ENCODE peak calls at places on chromosomes 1 and 21, in eight cellular contexts. One of them, this sample, is unnamed.

GRCh38 chr1:185348995-185349394 is 32.0 kb upstream of the IVNS1ABP start:
- DNase-seq in aorta: no peak
- DNase-seq in spleen: no peak
- DNase-seq in heart left ventricle: no peak
- DNase-seq in A549: no peak
- DNase-seq in astrocyte: no peak
- DNase-seq in cardiac muscle cell: no peak
- DNase-seq in endothelial cell of umbilical vein: no peak
- DNase-seq in this sample: no peak

GRCh38 chr21:46207006-46207919 is 21.3 kb downstream of the LSS start:
- DNase-seq in aorta: peak
- DNase-seq in spleen: peak
- DNase-seq in heart left ventricle: no peak
- DNase-seq in A549: no peak
- DNase-seq in astrocyte: no peak
- DNase-seq in cardiac muscle cell: no peak
- DNase-seq in endothelial cell of umbilical vein: no peak
- DNase-seq in this sample: no peak

GRCh38 chr1:82453511-82454185 is 652.9 kb downstream of the ADGRL2 start:
- DNase-seq in aorta: no peak
- DNase-seq in spleen: no peak
- DNase-seq in heart left ventricle: no peak
- DNase-seq in A549: no peak
- DNase-seq in astrocyte: peak
- DNase-seq in cardiac muscle cell: no peak
- DNase-seq in endothelial cell of umbilical vein: no peak
- DNase-seq in this sample: no peak

GRCh38 chr1:220812308-220812707 is 25.6 kb downstream of the MTARC1 start:
- DNase-seq in aorta: no peak
- DNase-seq in spleen: no peak
- DNase-seq in heart left ventricle: no peak
- DNase-seq in A549: no peak
- DNase-seq in astrocyte: no peak
- DNase-seq in cardiac muscle cell: no peak
- DNase-seq in endothelial cell of umbilical vein: no peak
- DNase-seq in this sample: no peak

GRCh38 chr1:19557609-19558051 is 72.3 kb upstream of the CAPZB start:
- DNase-seq in aorta: no peak
- DNase-seq in spleen: no peak
- DNase-seq in heart left ventricle: no peak
- DNase-seq in A549: no peak
- DNase-seq in astrocyte: no peak
- DNase-seq in cardiac muscle cell: no peak
- DNase-seq in endothelial cell of umbilical vein: no peak
- DNase-seq in this sample: no peak

GRCh38 chr1:2610036-2610720 is 22.6 kb downstream of the MMEL1 start:
- DNase-seq in aorta: peak
- DNase-seq in spleen: peak
- DNase-seq in heart left ventricle: no peak
- DNase-seq in A549: no peak
- DNase-seq in astrocyte: no peak
- DNase-seq in cardiac muscle cell: no peak
- DNase-seq in endothelial cell of umbilical vein: no peak
- DNase-seq in this sample: peak

GRCh38 chr1:246213947-246214346 is 293.1 kb downstream of the SMYD3 start:
- DNase-seq in aorta: no peak
- DNase-seq in spleen: no peak
- DNase-seq in heart left ventricle: no peak
- DNase-seq in A549: no peak
- DNase-seq in astrocyte: no peak
- DNase-seq in cardiac muscle cell: no peak
- DNase-seq in endothelial cell of umbilical vein: no peak
- DNase-seq in this sample: no peak

GRCh38 chr1:172002725-172003345 is 161.5 kb downstream of the DNM3 start:
- DNase-seq in aorta: no peak
- DNase-seq in spleen: no peak
- DNase-seq in heart left ventricle: peak
- DNase-seq in A549: peak
- DNase-seq in astrocyte: peak
- DNase-seq in cardiac muscle cell: peak
- DNase-seq in endothelial cell of umbilical vein: peak
- DNase-seq in this sample: no peak

GRCh38 chr21:45259206-45259795 is 28.4 kb downstream of the POFUT2 start:
- DNase-seq in aorta: no peak
- DNase-seq in spleen: no peak
- DNase-seq in heart left ventricle: no peak
- DNase-seq in A549: no peak
- DNase-seq in astrocyte: no peak
- DNase-seq in cardiac muscle cell: no peak
- DNase-seq in endothelial cell of umbilical vein: no peak
- DNase-seq in this sample: peak

GRCh38 chr1:92538048-92538412 is 51.3 kb upstream of the GFI1 start:
- DNase-seq in aorta: no peak
- DNase-seq in spleen: no peak
- DNase-seq in heart left ventricle: no peak
- DNase-seq in A549: no peak
- DNase-seq in astrocyte: peak
- DNase-seq in cardiac muscle cell: no peak
- DNase-seq in endothelial cell of umbilical vein: peak
- DNase-seq in this sample: no peak

GRCh38 chr1:85229574-85230097 is 28.8 kb upstream of the SYDE2 start:
- DNase-seq in aorta: no peak
- DNase-seq in spleen: no peak
- DNase-seq in heart left ventricle: no peak
- DNase-seq in A549: no peak
- DNase-seq in astrocyte: no peak
- DNase-seq in cardiac muscle cell: no peak
- DNase-seq in endothelial cell of umbilical vein: no peak
- DNase-seq in this sample: no peak

GRCh38 chr1:237098517-237098916 is 56.5 kb downstream of the RYR2 start:
- DNase-seq in aorta: no peak
- DNase-seq in spleen: no peak
- DNase-seq in heart left ventricle: no peak
- DNase-seq in A549: no peak
- DNase-seq in astrocyte: no peak
- DNase-seq in cardiac muscle cell: no peak
- DNase-seq in endothelial cell of umbilical vein: no peak
- DNase-seq in this sample: no peak

GRCh38 chr1:232149302-232150201 is 480.4 kb downstream of the SIPA1L2 start:
- DNase-seq in aorta: no peak
- DNase-seq in spleen: no peak
- DNase-seq in heart left ventricle: no peak
- DNase-seq in A549: peak
- DNase-seq in astrocyte: peak
- DNase-seq in cardiac muscle cell: no peak
- DNase-seq in endothelial cell of umbilical vein: peak
- DNase-seq in this sample: no peak

GRCh38 chr1:33512612-33513011 is 40.2 kb downstream of the ZSCAN20 start:
- DNase-seq in aorta: no peak
- DNase-seq in spleen: no peak
- DNase-seq in heart left ventricle: no peak
- DNase-seq in A549: no peak
- DNase-seq in astrocyte: no peak
- DNase-seq in cardiac muscle cell: no peak
- DNase-seq in endothelial cell of umbilical vein: no peak
- DNase-seq in this sample: no peak

GRCh38 chr1:41695118-41695517 is 210.6 kb upstream of the EDN2 start:
- DNase-seq in aorta: no peak
- DNase-seq in spleen: peak
- DNase-seq in heart left ventricle: peak
- DNase-seq in A549: no peak
- DNase-seq in astrocyte: no peak
- DNase-seq in cardiac muscle cell: no peak
- DNase-seq in endothelial cell of umbilical vein: no peak
- DNase-seq in this sample: no peak

GRCh38 chr1:16128338-16128741 is 27.5 kb downstream of the EPHA2 start:
- DNase-seq in aorta: no peak
- DNase-seq in spleen: no peak
- DNase-seq in heart left ventricle: peak
- DNase-seq in A549: no peak
- DNase-seq in astrocyte: no peak
- DNase-seq in cardiac muscle cell: no peak
- DNase-seq in endothelial cell of umbilical vein: no peak
- DNase-seq in this sample: no peak

GRCh38 chr21:29697555-29698193 is 242.1 kb downstream of the GRIK1 start:
- DNase-seq in aorta: no peak
- DNase-seq in spleen: no peak
- DNase-seq in heart left ventricle: no peak
- DNase-seq in A549: no peak
- DNase-seq in astrocyte: peak
- DNase-seq in cardiac muscle cell: no peak
- DNase-seq in endothelial cell of umbilical vein: no peak
- DNase-seq in this sample: no peak

GRCh38 chr1:44817307-44817706 is 9.0 kb downstream of the BTBD19 start:
- DNase-seq in aorta: no peak
- DNase-seq in spleen: no peak
- DNase-seq in heart left ventricle: no peak
- DNase-seq in A549: no peak
- DNase-seq in astrocyte: no peak
- DNase-seq in cardiac muscle cell: no peak
- DNase-seq in endothelial cell of umbilical vein: no peak
- DNase-seq in this sample: no peak

GRCh38 chr1:112540395-112540794 is 31.6 kb downstream of the WNT2B start:
- DNase-seq in aorta: no peak
- DNase-seq in spleen: no peak
- DNase-seq in heart left ventricle: no peak
- DNase-seq in A549: no peak
- DNase-seq in astrocyte: peak
- DNase-seq in cardiac muscle cell: no peak
- DNase-seq in endothelial cell of umbilical vein: no peak
- DNase-seq in this sample: no peak

GRCh38 chr1:107669996-107670395 is 295.0 kb downstream of the VAV3 start:
- DNase-seq in aorta: no peak
- DNase-seq in spleen: no peak
- DNase-seq in heart left ventricle: peak
- DNase-seq in A549: peak
- DNase-seq in astrocyte: peak
- DNase-seq in cardiac muscle cell: peak
- DNase-seq in endothelial cell of umbilical vein: peak
- DNase-seq in this sample: no peak

GRCh38 chr1:107670397-107670796 is 294.6 kb downstream of the VAV3 start:
- DNase-seq in aorta: no peak
- DNase-seq in spleen: no peak
- DNase-seq in heart left ventricle: no peak
- DNase-seq in A549: no peak
- DNase-seq in astrocyte: no peak
- DNase-seq in cardiac muscle cell: no peak
- DNase-seq in endothelial cell of umbilical vein: no peak
- DNase-seq in this sample: no peak

GRCh38 chr1:107666493-107666892 is 298.5 kb downstream of the VAV3 start:
- DNase-seq in aorta: no peak
- DNase-seq in spleen: no peak
- DNase-seq in heart left ventricle: no peak
- DNase-seq in A549: no peak
- DNase-seq in astrocyte: no peak
- DNase-seq in cardiac muscle cell: no peak
- DNase-seq in endothelial cell of umbilical vein: no peak
- DNase-seq in this sample: no peak

GRCh38 chr1:107664882-107665871 is 299.8 kb downstream of the VAV3 start:
- DNase-seq in aorta: no peak
- DNase-seq in spleen: no peak
- DNase-seq in heart left ventricle: no peak
- DNase-seq in A549: no peak
- DNase-seq in astrocyte: no peak
- DNase-seq in cardiac muscle cell: no peak
- DNase-seq in endothelial cell of umbilical vein: no peak
- DNase-seq in this sample: no peak

GRCh38 chr1:107668762-107669161 is 296.2 kb downstream of the VAV3 start:
- DNase-seq in aorta: no peak
- DNase-seq in spleen: no peak
- DNase-seq in heart left ventricle: no peak
- DNase-seq in A549: no peak
- DNase-seq in astrocyte: peak
- DNase-seq in cardiac muscle cell: no peak
- DNase-seq in endothelial cell of umbilical vein: no peak
- DNase-seq in this sample: no peak
- H3K4me3 ChIP-seq in aorta: no peak
- H3K4me3 ChIP-seq in spleen: no peak
- H3K4me3 ChIP-seq in heart left ventricle: no peak
- H3K4me3 ChIP-seq in A549: peak
- H3K4me3 ChIP-seq in astrocyte: no peak
- H3K4me3 ChIP-seq in cardiac muscle cell: no peak
- H3K4me3 ChIP-seq in endothelial cell of umbilical vein: no peak
- H3K4me3 ChIP-seq in this sample: no peak

DNA sequence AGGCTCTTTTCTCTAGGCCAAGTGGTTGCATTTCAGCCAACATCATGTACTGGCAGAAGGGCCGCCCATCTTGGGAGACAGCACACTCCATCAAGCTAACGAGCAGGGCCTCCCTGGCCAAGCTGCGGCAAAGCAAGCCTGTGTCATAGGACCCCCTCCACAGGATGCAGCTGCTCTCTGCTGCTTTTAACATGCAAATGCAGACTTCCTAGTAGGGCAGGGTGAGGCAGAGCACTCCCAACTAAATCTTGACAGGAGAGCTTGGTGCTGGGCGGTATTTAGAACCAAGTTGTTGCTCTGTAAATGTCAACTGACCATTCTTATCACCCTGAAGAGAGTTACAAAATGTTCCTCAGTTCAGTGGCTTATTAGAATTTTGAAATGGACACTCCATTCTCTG is 22.5 kb upstream of the PEX19 start:
- DNase-seq in aorta: no peak
- DNase-seq in spleen: peak
- DNase-seq in heart left ventricle: no peak
- DNase-seq in A549: no peak
- DNase-seq in astrocyte: no peak
- DNase-seq in cardiac muscle cell: no peak
- DNase-seq in endothelial cell of umbilical vein: no peak
- DNase-seq in this sample: no peak
- H3K27ac ChIP-seq in aorta: no peak
- H3K27ac ChIP-seq in spleen: peak
- H3K27ac ChIP-seq in heart left ventricle: no peak
- H3K27ac ChIP-seq in A549: no peak
- H3K27ac ChIP-seq in astrocyte: no peak
- H3K27ac ChIP-seq in cardiac muscle cell: no peak
- H3K27ac ChIP-seq in endothelial cell of umbilical vein: no peak
- H3K27ac ChIP-seq in this sample: no peak

GRCh38 chr1:162631546-162632233 is 574 bp upstream of the DDR2 start:
- DNase-seq in aorta: no peak
- DNase-seq in spleen: no peak
- DNase-seq in heart left ventricle: peak
- DNase-seq in A549: no peak
- DNase-seq in astrocyte: no peak
- DNase-seq in cardiac muscle cell: peak
- DNase-seq in endothelial cell of umbilical vein: peak
- DNase-seq in this sample: no peak
- H3K4me3 ChIP-seq in aorta: peak
- H3K4me3 ChIP-seq in spleen: no peak
- H3K4me3 ChIP-seq in heart left ventricle: peak
- H3K4me3 ChIP-seq in A549: no peak
- H3K4me3 ChIP-seq in astrocyte: peak
- H3K4me3 ChIP-seq in cardiac muscle cell: peak
- H3K4me3 ChIP-seq in endothelial cell of umbilical vein: peak
- H3K4me3 ChIP-seq in this sample: peak

DNA sequence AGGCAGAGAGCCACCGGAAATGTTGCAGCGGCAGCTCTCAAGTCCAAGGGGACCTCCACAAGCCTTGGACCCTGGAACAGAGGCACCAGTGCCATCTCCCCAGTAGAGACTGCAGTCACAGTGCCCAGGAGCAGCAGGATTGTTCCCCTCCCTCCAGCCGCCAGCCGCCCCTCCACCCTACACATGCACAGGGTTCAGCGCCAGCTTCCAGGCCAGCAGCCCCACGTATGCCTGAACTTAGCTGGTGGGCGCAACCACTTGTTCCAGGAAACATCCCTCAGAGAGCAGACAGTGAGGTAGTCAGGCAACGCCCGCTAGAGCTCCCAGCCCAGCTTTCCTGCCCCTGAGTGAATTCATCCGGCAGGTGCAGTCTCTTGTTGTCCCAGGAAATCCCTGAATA is 1098.1 kb upstream of the NCAM2 start:
- DNase-seq in aorta: no peak
- DNase-seq in spleen: no peak
- DNase-seq in heart left ventricle: no peak
- DNase-seq in A549: no peak
- DNase-seq in astrocyte: no peak
- DNase-seq in cardiac muscle cell: no peak
- DNase-seq in endothelial cell of umbilical vein: no peak
- DNase-seq in this sample: no peak
- H3K27ac ChIP-seq in aorta: no peak
- H3K27ac ChIP-seq in spleen: no peak
- H3K27ac ChIP-seq in heart left ventricle: no peak
- H3K27ac ChIP-seq in A549: no peak
- H3K27ac ChIP-seq in astrocyte: no peak
- H3K27ac ChIP-seq in cardiac muscle cell: no peak
- H3K27ac ChIP-seq in endothelial cell of umbilical vein: no peak
- H3K27ac ChIP-seq in this sample: no peak